ENCODE peak calls at places on chromosomes 5 and 9, in nine cellular contexts. One of them, this sample, is unnamed.

GRCh38 chr5:172599204-172599567 is 41.9 kb upstream of the NEURL1B start:
- DNase-seq in 8988T: no peak
- DNase-seq in DMS153: no peak
- DNase-seq in ELF-1: no peak
- DNase-seq in Calu3: no peak
- DNase-seq in iris pigment epithelial cell: no peak
- DNase-seq in mucosa of gallbladder: no peak
- DNase-seq in cardiac fibroblast: no peak
- DNase-seq in pancreas: no peak
- DNase-seq in this sample: no peak

GRCh38 chr5:219492-219891 is 1.4 kb downstream of the SDHA start:
- DNase-seq in cardiac fibroblast: no peak
- DNase-seq in pancreas: no peak
- DNase-seq in Calu3: no peak
- DNase-seq in mucosa of gallbladder: no peak
- DNase-seq in DMS153: no peak
- DNase-seq in iris pigment epithelial cell: peak; percentile 49
- DNase-seq in ELF-1: peak; percentile 51
- DNase-seq in 8988T: peak; percentile 39
- DNase-seq in this sample: peak; percentile 5

GRCh38 chr5:173535976-173536639 is 80.3 kb downstream of the BOD1 start:
- DNase-seq in iris pigment epithelial cell: peak; percentile 43
- DNase-seq in Calu3: no peak
- DNase-seq in pancreas: no peak
- DNase-seq in cardiac fibroblast: no peak
- DNase-seq in ELF-1: no peak
- DNase-seq in DMS153: no peak
- DNase-seq in 8988T: no peak
- DNase-seq in mucosa of gallbladder: no peak
- DNase-seq in this sample: no peak

GRCh38 chr9:21334969-21335632 is at the start of gene KLHL9:
- DNase-seq in mucosa of gallbladder: peak; percentile 93
- DNase-seq in cardiac fibroblast: peak; percentile 96
- DNase-seq in ELF-1: peak; percentile 89
- DNase-seq in 8988T: peak; percentile 56
- DNase-seq in Calu3: peak; percentile 83
- DNase-seq in DMS153: peak; percentile 79
- DNase-seq in pancreas: peak; percentile 98
- DNase-seq in iris pigment epithelial cell: peak; percentile 86
- DNase-seq in this sample: peak; percentile 91

GRCh38 chr9:127763918-127764384 is 14.5 kb downstream of the SH2D3C start:
- DNase-seq in pancreas: no peak
- DNase-seq in DMS153: no peak
- DNase-seq in cardiac fibroblast: peak; percentile 70
- DNase-seq in 8988T: no peak
- DNase-seq in Calu3: peak; percentile 35
- DNase-seq in ELF-1: peak; percentile 71
- DNase-seq in mucosa of gallbladder: no peak
- DNase-seq in iris pigment epithelial cell: no peak
- DNase-seq in this sample: no peak

GRCh38 chr5:88692979-88693932 is 189.7 kb downstream of the MEF2C start:
- DNase-seq in iris pigment epithelial cell: no peak
- DNase-seq in pancreas: no peak
- DNase-seq in DMS153: no peak
- DNase-seq in ELF-1: peak; percentile 43
- DNase-seq in cardiac fibroblast: no peak
- DNase-seq in mucosa of gallbladder: no peak
- DNase-seq in 8988T: no peak
- DNase-seq in Calu3: peak; percentile 41
- DNase-seq in this sample: no peak

GRCh38 chr5:9284781-9285307 is 261.0 kb downstream of the SEMA5A start:
- DNase-seq in iris pigment epithelial cell: no peak
- DNase-seq in ELF-1: no peak
- DNase-seq in mucosa of gallbladder: no peak
- DNase-seq in pancreas: no peak
- DNase-seq in 8988T: no peak
- DNase-seq in cardiac fibroblast: peak; percentile 86
- DNase-seq in DMS153: no peak
- DNase-seq in Calu3: no peak
- DNase-seq in this sample: no peak

GRCh38 chr5:59416441-59416840 is 477.1 kb downstream of the PDE4D start:
- DNase-seq in iris pigment epithelial cell: peak; percentile 66
- DNase-seq in DMS153: no peak
- DNase-seq in Calu3: no peak
- DNase-seq in pancreas: no peak
- DNase-seq in mucosa of gallbladder: no peak
- DNase-seq in ELF-1: no peak
- DNase-seq in 8988T: no peak
- DNase-seq in cardiac fibroblast: peak; percentile 8
- DNase-seq in this sample: no peak

GRCh38 chr9:87276851-87277251 is 220.8 kb upstream of the DAPK1 start:
- DNase-seq in Calu3: no peak
- DNase-seq in ELF-1: no peak
- DNase-seq in mucosa of gallbladder: no peak
- DNase-seq in cardiac fibroblast: peak; percentile 48
- DNase-seq in iris pigment epithelial cell: peak; percentile 76
- DNase-seq in pancreas: no peak
- DNase-seq in DMS153: no peak
- DNase-seq in 8988T: no peak
- DNase-seq in this sample: no peak

GRCh38 chr5:153565822-153566221 is 75.4 kb downstream of the GRIA1 start:
- DNase-seq in iris pigment epithelial cell: peak; percentile 95
- DNase-seq in cardiac fibroblast: peak; percentile 64
- DNase-seq in DMS153: no peak
- DNase-seq in Calu3: no peak
- DNase-seq in 8988T: no peak
- DNase-seq in ELF-1: no peak
- DNase-seq in pancreas: no peak
- DNase-seq in mucosa of gallbladder: no peak
- DNase-seq in this sample: no peak

This sample was measured in SJCRH30.